ENCODE peak calls at places on chromosomes 7 and 10, in eight cellular contexts. One of them, this sample, is unnamed.

GRCh38 chr7:130207642-130208041 is at the start of gene SSMEM1:
- DNase-seq in heart right ventricle: no peak
- DNase-seq in NCI-H1694: no peak
- DNase-seq in nucleus accumbens: no peak
- DNase-seq in Caco-2: no peak
- DNase-seq in stimulated activated CD4-positive, alpha-beta T cell treated with anti-CD3 and anti-CD28 coated beads, Interleukin-4, amount 100 ng/mL, for 48 hours: no peak
- DNase-seq in GM20000: no peak
- DNase-seq in RWPE1: peak
- DNase-seq in this sample: no peak

GRCh38 chr7:30702200-30702599 is 19.9 kb upstream of the CRHR2 start:
- DNase-seq in heart right ventricle: no peak
- DNase-seq in NCI-H1694: no peak
- DNase-seq in nucleus accumbens: no peak
- DNase-seq in Caco-2: no peak
- DNase-seq in stimulated activated CD4-positive, alpha-beta T cell treated with anti-CD3 and anti-CD28 coated beads, Interleukin-4, amount 100 ng/mL, for 48 hours: no peak
- DNase-seq in GM20000: no peak
- DNase-seq in RWPE1: no peak
- DNase-seq in this sample: no peak

GRCh38 chr10:100826983-100827818 is 81.8 kb downstream of the PAX2 start:
- DNase-seq in heart right ventricle: no peak
- DNase-seq in NCI-H1694: no peak
- DNase-seq in nucleus accumbens: no peak
- DNase-seq in Caco-2: peak
- DNase-seq in stimulated activated CD4-positive, alpha-beta T cell treated with anti-CD3 and anti-CD28 coated beads, Interleukin-4, amount 100 ng/mL, for 48 hours: no peak
- DNase-seq in GM20000: peak
- DNase-seq in RWPE1: peak
- DNase-seq in this sample: no peak

GRCh38 chr7:150369740-150370501 is 1.3 kb downstream of the REPIN1 start:
- DNase-seq in heart right ventricle: no peak
- DNase-seq in NCI-H1694: no peak
- DNase-seq in nucleus accumbens: no peak
- DNase-seq in Caco-2: no peak
- DNase-seq in stimulated activated CD4-positive, alpha-beta T cell treated with anti-CD3 and anti-CD28 coated beads, Interleukin-4, amount 100 ng/mL, for 48 hours: no peak
- DNase-seq in GM20000: no peak
- DNase-seq in RWPE1: no peak
- DNase-seq in this sample: no peak

GRCh38 chr7:37901890-37902524 is 14.6 kb downstream of the SFRP4 start:
- DNase-seq in heart right ventricle: no peak
- DNase-seq in NCI-H1694: no peak
- DNase-seq in nucleus accumbens: no peak
- DNase-seq in Caco-2: peak
- DNase-seq in stimulated activated CD4-positive, alpha-beta T cell treated with anti-CD3 and anti-CD28 coated beads, Interleukin-4, amount 100 ng/mL, for 48 hours: no peak
- DNase-seq in GM20000: no peak
- DNase-seq in RWPE1: peak
- DNase-seq in this sample: no peak

GRCh38 chr7:76077435-76077834 is 29.5 kb downstream of the MDH2 start:
- DNase-seq in heart right ventricle: no peak
- DNase-seq in NCI-H1694: no peak
- DNase-seq in nucleus accumbens: no peak
- DNase-seq in Caco-2: no peak
- DNase-seq in stimulated activated CD4-positive, alpha-beta T cell treated with anti-CD3 and anti-CD28 coated beads, Interleukin-4, amount 100 ng/mL, for 48 hours: no peak
- DNase-seq in GM20000: no peak
- DNase-seq in RWPE1: no peak
- DNase-seq in this sample: no peak

GRCh38 chr10:59560161-59560560 is 149.5 kb downstream of the SLC16A9 start:
- DNase-seq in heart right ventricle: no peak
- DNase-seq in NCI-H1694: no peak
- DNase-seq in nucleus accumbens: no peak
- DNase-seq in Caco-2: no peak
- DNase-seq in stimulated activated CD4-positive, alpha-beta T cell treated with anti-CD3 and anti-CD28 coated beads, Interleukin-4, amount 100 ng/mL, for 48 hours: no peak
- DNase-seq in GM20000: no peak
- DNase-seq in RWPE1: no peak
- DNase-seq in this sample: no peak

GRCh38 chr7:65910237-65910636 is 37.4 kb downstream of the VKORC1L1 start:
- DNase-seq in heart right ventricle: no peak
- DNase-seq in NCI-H1694: no peak
- DNase-seq in nucleus accumbens: no peak
- DNase-seq in Caco-2: no peak
- DNase-seq in stimulated activated CD4-positive, alpha-beta T cell treated with anti-CD3 and anti-CD28 coated beads, Interleukin-4, amount 100 ng/mL, for 48 hours: no peak
- DNase-seq in GM20000: no peak
- DNase-seq in RWPE1: no peak
- DNase-seq in this sample: no peak